ENCODE peak calls at places on chromosomes 1 and 21, in four cellular contexts. H is adipocyte; T is HAP-1; E is CD8-positive, alpha-beta memory T cell. D is an unnamed sample. For H3K36me3, the result is how much of the 10 kb centered on the place peaks cover.

GRCh38 chr1:224430511-224431113 is 4.0 kb downstream of the WDR26 start:
- DNase-seq in H (peak), T (no peak), E (peak), D (no peak)

GRCh38 chr1:23394664-23395063 is 25.0 kb upstream of the ZNF436 start:
- DNase-seq in H (peak), T (peak), E (no peak), D (peak)

GRCh38 chr1:159828916-159829634 is 2.4 kb downstream of the SLAMF8 start:
- DNase-seq in H (no peak), T (peak), E (no peak), D (peak)

GRCh38 chr1:212727386-212728181 is 27.9 kb upstream of the BATF3 start:
- DNase-seq in H (no peak), T (no peak), E (no peak), D (no peak)

GRCh38 chr1:55143686-55144085 is 71.5 kb downstream of the USP24 start:
- DNase-seq in H (no peak), T (no peak), E (no peak), D (no peak)

GRCh38 chr1:36973056-36973455 is 61.3 kb downstream of the GRIK3 start:
- DNase-seq in H (no peak), T (no peak), E (no peak), D (no peak)

GRCh38 chr1:15370781-15371467 is 38.8 kb upstream of the EFHD2 start:
- DNase-seq in H (no peak), T (peak), E (no peak), D (no peak)

GRCh38 chr1:214044438-214045214 is 56.9 kb downstream of the PROX1 start:
- DNase-seq in H (no peak), T (no peak), E (no peak), D (no peak)

GRCh38 chr21:38596264-38597042 is 98.2 kb upstream of the ERG start:
- DNase-seq in H (no peak), T (no peak), E (no peak), D (no peak)

GRCh38 chr1:203166192-203166940 is 9.3 kb downstream of the MYBPH start:
- DNase-seq in H (no peak), T (no peak), E (no peak), D (no peak)

GRCh38 chr21:36499578-36500471 is 19.9 kb upstream of the CLDN14 start:
- DNase-seq in H (no peak), T (no peak), E (no peak), D (no peak)

GRCh38 chr21:17967319-17967718 is 148.2 kb upstream of the C21orf91 start:
- DNase-seq in H (no peak), T (no peak), E (no peak), D (no peak)

GRCh38 chr21:23811802-23812201 is 1795.5 kb downstream of the MRPL39 start:
- DNase-seq in H (no peak), T (no peak), E (no peak), D (no peak)

GRCh38 chr1:147111381-147112130 is 60.7 kb downstream of the PRKAB2 start:
- DNase-seq in H (no peak), T (no peak), E (no peak), D (no peak)

DNA sequence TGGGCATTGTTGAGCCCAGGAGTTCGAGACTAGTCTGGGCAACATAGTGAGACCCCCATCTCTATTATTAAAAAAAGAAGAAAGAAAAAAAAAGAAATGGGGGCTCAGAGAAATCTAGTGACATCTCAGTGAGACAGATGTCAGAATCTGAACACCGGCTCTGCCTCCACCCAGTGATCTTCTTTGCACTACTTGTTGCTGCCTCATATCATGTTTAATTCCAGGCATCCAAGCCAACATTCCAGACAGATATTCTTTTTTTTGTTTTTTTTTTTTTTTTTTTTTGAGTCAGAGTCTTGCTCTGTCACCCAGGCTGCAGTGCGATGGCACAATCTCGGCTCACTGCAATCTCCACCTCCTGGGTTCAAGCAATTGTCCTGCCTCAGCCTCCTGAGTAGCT is 5.0 kb upstream of the ARL8A start:
- DNase-seq in H (peak), T (no peak), E (no peak), D (no peak)
- H3K36me3 ChIP-seq in H (under half), T (under half), E (half or more), D (under half)

GRCh38 chr21:32382108-32382601 is 10.7 kb downstream of the URB1 start:
- DNase-seq in H (peak), T (no peak), E (no peak), D (no peak)
- H3K36me3 ChIP-seq in H (half or more), T (half or more), E (under half), D (half or more)

DNA sequence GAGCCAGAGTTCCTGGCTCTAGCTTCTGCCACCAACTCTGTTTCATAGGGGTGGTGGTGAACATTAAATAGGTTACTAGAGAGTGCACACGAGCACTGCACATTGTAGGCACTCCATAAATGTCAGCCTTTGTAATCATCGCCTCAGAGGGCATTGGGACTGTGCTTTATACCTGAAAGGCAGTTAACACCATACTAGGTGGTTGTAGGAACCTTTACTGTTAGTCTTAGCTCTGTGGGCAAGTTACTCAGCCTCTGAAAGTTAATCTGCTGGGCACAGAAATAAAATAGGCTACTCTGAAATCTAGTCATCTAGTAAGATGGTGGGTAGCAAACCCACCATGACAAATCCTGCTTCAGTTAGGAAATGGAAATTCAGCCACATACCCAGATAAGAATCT is 37.6 kb downstream of the ARID1A start:
- DNase-seq in H (no peak), T (no peak), E (no peak), D (no peak)
- H3K36me3 ChIP-seq in H (half or more), T (half or more), E (half or more), D (half or more)

DNA sequence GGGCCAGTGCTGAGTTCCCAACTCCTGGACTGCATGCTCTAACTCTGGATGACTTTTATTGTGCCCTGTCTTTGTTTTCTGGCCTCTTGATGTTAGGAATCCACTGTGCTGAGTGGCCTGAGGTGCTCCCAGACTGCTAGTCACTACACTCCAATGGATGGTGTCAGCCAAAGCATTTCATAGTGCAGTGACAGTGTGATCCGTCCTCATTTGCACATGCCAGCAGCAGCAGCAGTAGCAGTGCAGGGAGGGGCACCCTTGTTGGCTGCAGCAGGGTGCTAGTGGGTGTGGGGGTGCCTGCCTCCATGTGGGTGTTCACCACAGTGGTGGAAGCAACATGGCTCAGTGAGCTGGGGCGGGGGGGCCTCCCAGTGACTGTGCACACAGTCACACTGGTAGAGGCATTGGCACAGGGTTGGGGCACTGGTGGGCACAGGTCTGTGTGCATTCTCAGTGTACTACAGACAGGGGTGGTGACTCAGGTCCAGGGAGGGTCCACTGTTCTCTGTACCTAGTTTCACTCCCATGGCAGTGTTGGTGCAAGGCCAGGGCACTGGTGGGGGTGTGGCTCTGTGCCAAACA is 214.0 kb downstream of the ZC3H11B start:
- DNase-seq in H (no peak), T (no peak), E (no peak), D (no peak)
- H3K36me3 ChIP-seq in H (under half), T (under half), E (under half), D (under half)

GRCh38 chr1:183214021-183214970 is 28.2 kb downstream of the LAMC2 start:
- DNase-seq in H (no peak), T (no peak), E (no peak), D (no peak)

GRCh38 chr1:183215936-183216335 is 29.9 kb downstream of the LAMC2 start:
- DNase-seq in H (no peak), T (no peak), E (no peak), D (no peak)

GRCh38 chr1:183218039-183218618 is 32.1 kb downstream of the LAMC2 start:
- DNase-seq in H (no peak), T (no peak), E (no peak), D (peak)

GRCh38 chr1:183212870-183213269 is 26.8 kb downstream of the LAMC2 start:
- DNase-seq in H (no peak), T (no peak), E (no peak), D (no peak)

GRCh38 chr1:183215076-183215720 is 29.1 kb downstream of the LAMC2 start:
- DNase-seq in H (no peak), T (no peak), E (no peak), D (no peak)
- H3K36me3 ChIP-seq in H (under half), T (under half), E (under half), D (under half)

GRCh38 chr1:108609483-108610066 is 49.7 kb downstream of the EEIG2 start:
- DNase-seq in H (no peak), T (peak), E (no peak), D (no peak)
- H3K36me3 ChIP-seq in H (under half), T (under half), E (under half), D (under half)

GRCh38 chr1:225871374-225872074 is 10.7 kb downstream of the TMEM63A start:
- DNase-seq in H (no peak), T (no peak), E (no peak), D (no peak)

GRCh38 chr1:225870883-225871282 is 11.3 kb downstream of the TMEM63A start:
- DNase-seq in H (no peak), T (no peak), E (no peak), D (no peak)

GRCh38 chr1:225866061-225866844 is 15.9 kb downstream of the TMEM63A start:
- DNase-seq in H (no peak), T (no peak), E (peak), D (no peak)

GRCh38 chr1:225866981-225867380 is 15.2 kb downstream of the TMEM63A start:
- DNase-seq in H (no peak), T (no peak), E (no peak), D (no peak)

DNA sequence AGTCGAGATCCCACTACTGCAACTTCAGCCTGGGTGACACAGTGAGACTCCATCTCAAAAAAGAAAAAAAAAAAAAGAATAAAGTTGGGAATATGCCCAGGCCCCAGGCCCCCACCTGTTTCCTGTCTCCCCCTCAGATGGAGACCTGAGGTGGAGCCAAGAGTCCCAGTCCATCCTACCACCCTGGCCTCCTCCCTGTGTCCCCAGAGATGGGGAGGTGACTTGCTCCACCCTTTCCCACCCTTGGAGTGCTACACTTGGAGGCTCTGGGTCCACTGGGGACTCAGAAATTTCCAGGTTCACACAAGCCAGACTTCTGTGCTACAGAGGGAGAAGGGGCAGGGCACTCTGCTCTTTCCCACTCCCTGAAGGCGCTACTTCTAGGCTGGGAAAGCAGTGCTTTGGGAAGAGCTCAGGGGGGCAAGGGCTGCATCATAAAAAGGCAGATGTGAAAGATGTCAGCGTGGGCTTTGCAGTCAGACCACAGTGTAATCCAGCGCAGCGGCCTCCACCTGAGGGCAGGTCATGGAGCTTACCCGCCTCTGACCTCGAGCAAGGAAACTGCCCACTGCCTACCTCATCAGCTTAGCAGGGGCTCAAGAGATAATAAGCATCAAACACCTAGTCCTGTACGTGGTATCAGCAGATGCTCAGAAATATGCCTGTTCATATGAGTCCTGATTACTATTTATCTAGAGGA is 13.4 kb downstream of the TMEM63A start:
- DNase-seq in H (no peak), T (no peak), E (no peak), D (no peak)
- H3K36me3 ChIP-seq in H (half or more), T (under half), E (half or more), D (under half)

DNA sequence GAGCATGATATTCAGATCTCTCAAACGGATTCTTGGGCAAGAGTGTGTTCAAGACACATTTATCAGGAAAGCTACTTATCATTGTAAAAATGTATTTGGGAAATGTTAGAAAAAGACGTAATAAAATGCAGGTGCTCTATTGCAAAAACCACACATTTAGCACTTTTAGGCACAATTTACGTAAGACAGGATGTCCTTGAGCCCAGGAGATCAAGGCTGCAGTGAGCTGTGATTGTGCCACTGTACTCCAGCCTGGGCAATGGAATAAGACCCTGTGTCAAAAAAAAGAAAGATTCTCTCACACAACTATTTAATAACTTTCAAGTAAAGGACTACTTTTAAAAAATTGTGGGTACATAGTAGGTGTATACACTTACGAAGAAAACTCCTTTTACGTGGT is 18.4 kb downstream of the SLC25A33 start:
- DNase-seq in H (no peak), T (no peak), E (no peak), D (no peak)
- H3K36me3 ChIP-seq in H (under half), T (half or more), E (under half), D (under half)

GRCh38 chr1:46284597-46285564 is 18.5 kb downstream of the LRRC41 start:
- DNase-seq in H (peak), T (no peak), E (no peak), D (no peak)
- H3K36me3 ChIP-seq in H (half or more), T (half or more), E (under half), D (under half)

D was measured in BE2C.